ENCODE peak calls at places on chromosome 22, in eight cellular contexts. S is stimulated activated naive CD8-positive, alpha-beta T cell treated with anti-CD3 and anti-CD28 coated beads, Interleukin-15, amount 100 ng/mL, for 72 hours; R is stimulated activated CD8-positive, alpha-beta memory T cell treated with anti-CD3 and anti-CD28 coated beads, Interleukin-15, amount 100 ng/mL, for 4 hours; A is body of pancreas; I is SK-MEL-5; V is NCI-H460; W is stimulated activated CD4-positive, alpha-beta T cell treated with anti-CD3 and anti-CD28 coated beads, Interleukin-15, amount 100 ng/mL, for 48 hours; U is Karpas-422. E is an unnamed sample.

GRCh38 chr22:23053051-23053707 is 17.1 kb upstream of the GNAZ start:
- DNase-seq in S (no peak), R (no peak), A (no peak), I (no peak), V (no peak), W (no peak), U (no peak), E (no peak)

GRCh38 chr22:45127866-45128265 is 35.9 kb upstream of the NUP50 start:
- DNase-seq in S (no peak), R (no peak), A (no peak), I (peak; percentile 90), V (no peak), W (no peak), U (no peak), E (no peak)

GRCh38 chr22:28105396-28105795 is 186.3 kb upstream of the PITPNB start:
- DNase-seq in S (no peak), R (no peak), A (no peak), I (no peak), V (no peak), W (no peak), U (no peak), E (no peak)

GRCh38 chr22:49492756-49493251 is 334.9 kb downstream of the BRD1 start:
- DNase-seq in S (no peak), R (no peak), A (no peak), I (no peak), V (no peak), W (no peak), U (no peak), E (no peak)

GRCh38 chr22:24408630-24409029 is 18.8 kb upstream of the ADORA2A start:
- DNase-seq in S (no peak), R (no peak), A (no peak), I (no peak), V (no peak), W (no peak), U (no peak), E (no peak)

GRCh38 chr22:42174062-42174461 is 43.5 kb upstream of the CYP2D6 start:
- DNase-seq in S (no peak), R (no peak), A (no peak), I (no peak), V (no peak), W (no peak), U (no peak), E (no peak)

GRCh38 chr22:42919199-42919598 is 62.1 kb upstream of the ARFGAP3 start:
- DNase-seq in S (no peak), R (no peak), A (no peak), I (no peak), V (no peak), W (no peak), U (no peak), E (no peak)

GRCh38 chr22:49261616-49262015 is 566.1 kb downstream of the BRD1 start:
- DNase-seq in S (no peak), R (no peak), A (no peak), I (no peak), V (no peak), W (no peak), U (no peak), E (no peak)

GRCh38 chr22:45722006-45722405 is 50.4 kb downstream of the ATXN10 start:
- DNase-seq in S (no peak), R (no peak), A (no peak), I (no peak), V (no peak), W (no peak), U (no peak), E (no peak)

GRCh38 chr22:19663286-19663815 is 51.0 kb upstream of the SEPTIN5 start:
- DNase-seq in S (peak; percentile 30), R (no peak), A (peak; percentile 75), I (peak; percentile 86), V (peak; percentile 16), W (no peak), U (no peak), E (no peak)

GRCh38 chr22:19872779-19873137 is 18.1 kb upstream of the GNB1L start:
- DNase-seq in S (no peak), R (no peak), A (peak; percentile 68), I (no peak), V (no peak), W (no peak), U (no peak), E (no peak)

GRCh38 chr22:22343603-22344276 is 99.2 kb downstream of the VPREB1 start:
- DNase-seq in S (no peak), R (no peak), A (no peak), I (no peak), V (no peak), W (no peak), U (no peak), E (peak; percentile 46)

GRCh38 chr22:45261407-45262088 is 20.9 kb upstream of the KIAA0930 start:
- DNase-seq in S (no peak), R (no peak), A (no peak), I (no peak), V (no peak), W (no peak), U (no peak), E (no peak)

GRCh38 chr22:49659281-49659923 is 168.3 kb downstream of the BRD1 start:
- DNase-seq in S (peak; percentile 9), R (no peak), A (no peak), I (no peak), V (no peak), W (no peak), U (no peak), E (no peak)

GRCh38 chr22:50307891-50308596 is 598 bp upstream of the PLXNB2 start:
- DNase-seq in S (no peak), R (no peak), A (no peak), I (no peak), V (no peak), W (no peak), U (no peak), E (no peak)

GRCh38 chr22:35470903-35471321 is 69.7 kb upstream of the RASD2 start:
- DNase-seq in S (no peak), R (no peak), A (no peak), I (peak; percentile 40), V (no peak), W (no peak), U (peak; percentile 61), E (no peak)

GRCh38 chr22:45125198-45125597 is 38.5 kb upstream of the NUP50 start:
- DNase-seq in S (no peak), R (no peak), A (no peak), I (no peak), V (no peak), W (no peak), U (no peak), E (no peak)

GRCh38 chr22:46726986-46727317 is 11.1 kb downstream of the CERK start:
- DNase-seq in S (no peak), R (no peak), A (no peak), I (no peak), V (no peak), W (no peak), U (no peak), E (no peak)

GRCh38 chr22:16963189-16963945 is 44.7 kb downstream of the GAB4 start:
- DNase-seq in S (no peak), R (no peak), A (no peak), I (no peak), V (no peak), W (no peak), U (no peak), E (no peak)

GRCh38 chr22:24521791-24522245 is 26.7 kb downstream of the UPB1 start:
- DNase-seq in S (peak; percentile 45), R (no peak), A (peak; percentile 83), I (peak; percentile 75), V (peak; percentile 48), W (peak; percentile 45), U (peak; percentile 90), E (peak; percentile 40)

GRCh38 chr22:37803636-37804371 is 3.9 kb upstream of the GCAT start:
- DNase-seq in S (no peak), R (no peak), A (no peak), I (no peak), V (no peak), W (no peak), U (no peak), E (no peak)

GRCh38 chr22:17368144-17368726 is 1.0 kb upstream of the CECR2 start:
- DNase-seq in S (no peak), R (no peak), A (no peak), I (no peak), V (no peak), W (no peak), U (no peak), E (no peak)

GRCh38 chr22:20580611-20581502 is 73.4 kb downstream of the MED15 start:
- DNase-seq in S (no peak), R (no peak), A (no peak), I (no peak), V (no peak), W (no peak), U (no peak), E (no peak)

GRCh38 chr22:32842486-32842885 is 41.0 kb downstream of the TIMP3 start:
- DNase-seq in S (no peak), R (no peak), A (no peak), I (peak; percentile 36), V (no peak), W (no peak), U (peak; percentile 32), E (no peak)

GRCh38 chr22:39559456-39560105 is 11.0 kb upstream of the CACNA1I start:
- DNase-seq in S (no peak), R (no peak), A (no peak), I (peak; percentile 47), V (no peak), W (no peak), U (no peak), E (no peak)

GRCh38 chr22:23742505-23743264 is 8.2 kb downstream of the ZNF70 start:
- DNase-seq in S (no peak), R (no peak), A (no peak), I (no peak), V (no peak), W (no peak), U (peak; percentile 24), E (no peak)

E was measured in stimulated activated naive B cell treated with anti-CD40 and anti-IgM and Interleukin-4, amounts not matched to agents 10 μg/mL and 1 μg/mL and 100 μg/mL, for 72 hours.